ENCODE peak calls at places on chromosomes 16 and 17, in seven cellular contexts. I is upper lobe of right lung, W is gastrocnemius medialis, N is lung, X is fibroblast of lung, F is cardiac muscle cell, K is tibial nerve. G is an unnamed sample.
A peak's percentile ranks its signal among the peaks of the same experiment; 100 is the strongest.

GRCh38 chr17:72735602-72736001 is 356.9 kb downstream of the SLC39A11 start:
- DNase-seq in X (no peak), F (no peak), I (no peak), N (no peak), K (no peak), W (no peak), G (no peak)

GRCh38 chr16:55021595-55022475 is 91.2 kb downstream of the IRX5 start:
- DNase-seq in F (peak; percentile 65), I (no peak), N (no peak), W (no peak), K (no peak), X (no peak), G (peak; percentile 28)

GRCh38 chr17:75010683-75011406 is 1.6 kb upstream of the MRPL58 start:
- DNase-seq in I (no peak), F (peak; percentile 38), W (peak; percentile 44), X (no peak), N (no peak), K (no peak), G (peak; percentile 27)

GRCh38 chr17:18362509-18363020 is 785 bp downstream of the SHMT1 start:
- DNase-seq in X (peak; percentile 41), W (peak; percentile 72), K (peak; percentile 79), N (peak; percentile 79), I (peak; percentile 86), F (peak; percentile 57), G (peak; percentile 76)

GRCh38 chr17:81127526-81128177 is 37.7 kb upstream of the PVALEF start:
- DNase-seq in W (no peak), F (no peak), N (no peak), I (no peak), X (no peak), K (no peak), G (no peak)

GRCh38 chr16:68356249-68356918 is 45.6 kb downstream of the PRMT7 start:
- DNase-seq in K (no peak), X (no peak), I (no peak), N (no peak), F (no peak), W (no peak), G (no peak)

GRCh38 chr17:2057130-2057713 is 2.3 kb downstream of the HIC1 start:
- DNase-seq in K (no peak), I (no peak), N (no peak), F (peak; percentile 58), W (no peak), X (peak; percentile 35), G (no peak)

GRCh38 chr16:3401719-3402397 is 843 bp downstream of the ZNF174 start:
- DNase-seq in N (no peak), F (peak; percentile 17), I (no peak), X (peak; percentile 6), W (no peak), K (no peak), G (no peak)

GRCh38 chr17:28327031-28327607 is 8.1 kb downstream of the TMEM97 start:
- DNase-seq in N (no peak), W (no peak), I (no peak), X (no peak), F (no peak), K (no peak), G (no peak)

GRCh38 chr16:23141033-23141432 is 8.2 kb downstream of the USP31 start:
- DNase-seq in I (no peak), N (no peak), W (no peak), K (no peak), X (no peak), F (no peak), G (no peak)
- H3K27ac ChIP-seq in I (no peak overlapping the region), N (no peak overlapping the region), W (no peak overlapping the region), K (no peak overlapping the region), X (no peak overlapping the region), F (peak overlapping the region; percentile 59), G (no peak overlapping the region)

GRCh38 chr17:57284984-57285646 is 28.8 kb downstream of the MSI2 start:
- DNase-seq in I (no peak), K (no peak), W (no peak), F (no peak), X (no peak), N (no peak), G (no peak)
- H3K4me1 ChIP-seq in I (no peaks in the 10 kb centered on the region), K (no peaks in the 10 kb centered on the region), W (peaks cover 88% of the 10 kb centered on the region), F (peaks cover 37% of the 10 kb centered on the region), X (no peaks in the 10 kb centered on the region), N (no peaks in the 10 kb centered on the region), G (no peaks in the 10 kb centered on the region)

GRCh38 chr17:7323731-7324437 is 5.3 kb downstream of the NEURL4 start:
- DNase-seq in X (peak; percentile 30), F (peak; percentile 40), W (peak; percentile 42), N (no peak), K (peak; percentile 41), I (peak; percentile 77), G (no peak)

GRCh38 chr17:7322520-7323194 is 6.5 kb downstream of the NEURL4 start:
- DNase-seq in K (no peak), N (no peak), I (no peak), F (no peak), W (no peak), X (no peak), G (no peak)

GRCh38 chr17:7325031-7325528 is 4.1 kb downstream of the NEURL4 start:
- DNase-seq in F (no peak), K (no peak), N (no peak), W (no peak), X (no peak), I (no peak), G (no peak)

GRCh38 chr17:7326186-7326585 is 2.9 kb downstream of the NEURL4 start:
- DNase-seq in I (no peak), N (no peak), K (no peak), F (no peak), X (no peak), W (no peak), G (no peak)

GRCh38 chr17:7324438-7324779 is 4.7 kb downstream of the NEURL4 start:
- DNase-seq in I (no peak), F (no peak), N (no peak), X (no peak), K (no peak), W (no peak), G (no peak)
- H3K36me3 ChIP-seq in I (peaks cover 48% of the 10 kb centered on the region), F (peaks cover 35% of the 10 kb centered on the region), N (peaks cover 54% of the 10 kb centered on the region), X (peaks cover 27% of the 10 kb centered on the region), K (peaks cover 23% of the 10 kb centered on the region), W (peaks cover 64% of the 10 kb centered on the region), G (peaks cover 40% of the 10 kb centered on the region)

DNA sequence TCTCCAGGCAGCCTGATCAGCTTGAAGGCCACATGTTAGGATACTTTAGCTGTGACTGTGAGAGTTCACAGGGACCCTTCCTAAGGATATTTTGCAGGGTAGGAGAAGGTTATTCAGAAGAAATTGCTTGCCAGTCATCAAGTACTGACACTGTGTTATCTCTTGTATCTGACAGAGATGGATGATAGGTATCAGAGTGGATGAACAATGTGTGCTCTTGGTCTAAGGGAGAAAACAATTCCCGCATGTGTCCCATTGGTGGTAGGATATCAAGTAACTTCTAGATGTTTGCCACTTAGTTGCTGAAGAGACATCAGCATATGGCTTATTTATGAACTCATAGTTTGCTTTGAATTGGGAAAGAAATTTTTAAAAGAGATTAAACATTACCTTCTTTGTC is 219.3 kb downstream of the SPECC1 start:
- DNase-seq in K (no peak), F (no peak), I (no peak), X (no peak), N (no peak), W (no peak), G (no peak)
- H3K27ac ChIP-seq in K (no peak overlapping the region), F (no peak overlapping the region), I (no peak overlapping the region), X (no peak overlapping the region), N (no peak overlapping the region), W (no peak overlapping the region), G (no peak overlapping the region)

DNA sequence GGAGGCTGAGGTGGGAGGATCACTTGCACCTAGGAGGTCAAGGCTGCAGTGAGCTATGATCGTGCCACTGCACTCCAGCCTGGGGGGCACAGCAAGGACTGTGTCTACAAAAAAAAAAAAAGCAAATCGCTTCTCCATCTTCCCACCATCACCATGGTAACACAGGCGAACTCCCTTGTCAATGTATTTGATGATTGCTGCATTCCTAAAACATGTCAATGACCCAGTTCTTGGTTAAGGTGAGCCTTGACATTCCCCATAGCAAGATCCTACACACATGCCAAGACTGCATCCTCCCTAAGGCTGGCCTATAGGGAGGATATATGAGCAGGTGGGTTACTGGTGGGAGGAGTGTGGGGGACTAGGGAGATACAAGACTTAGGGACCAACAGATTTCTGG is 12.2 kb downstream of the CNTNAP1 start:
- DNase-seq in N (no peak), I (no peak), X (no peak), F (no peak), W (no peak), K (no peak), G (no peak)
- H3K4me1 ChIP-seq in N (no peaks in the 10 kb centered on the region), I (no peaks in the 10 kb centered on the region), X (peaks cover 5% of the 10 kb centered on the region), F (no peaks in the 10 kb centered on the region), W (no peaks in the 10 kb centered on the region), K (no peaks in the 10 kb centered on the region), G (peaks cover 4% of the 10 kb centered on the region)

GRCh38 chr17:6248061-6248460 is 177.9 kb downstream of the WSCD1 start:
- DNase-seq in X (no peak), K (no peak), I (no peak), W (no peak), N (no peak), F (no peak), G (no peak)
- H3K36me3 ChIP-seq in X (no peaks in the 10 kb centered on the region), K (no peaks in the 10 kb centered on the region), I (no peaks in the 10 kb centered on the region), W (no peaks in the 10 kb centered on the region), N (no peaks in the 10 kb centered on the region), F (no peaks in the 10 kb centered on the region), G (no peaks in the 10 kb centered on the region)

GRCh38 chr17:56674401-56674925 is 81.0 kb downstream of the NOG start:
- DNase-seq in W (no peak), F (no peak), X (no peak), I (no peak), N (no peak), K (no peak), G (no peak)

GRCh38 chr17:56675876-56676660 is 82.6 kb downstream of the NOG start:
- DNase-seq in W (no peak), K (no peak), X (no peak), N (no peak), F (no peak), I (no peak), G (no peak)

GRCh38 chr17:56667925-56668324 is 74.4 kb downstream of the NOG start:
- DNase-seq in I (no peak), K (no peak), N (no peak), W (no peak), F (no peak), X (no peak), G (no peak)

GRCh38 chr17:56676807-56677206 is 83.3 kb downstream of the NOG start:
- DNase-seq in X (no peak), I (no peak), K (no peak), W (no peak), F (no peak), N (no peak), G (no peak)

GRCh38 chr17:56672195-56672594 is 78.7 kb downstream of the NOG start:
- DNase-seq in N (no peak), F (no peak), K (no peak), X (no peak), I (no peak), W (no peak), G (no peak)
- H3K27ac ChIP-seq in N (no peak overlapping the region), F (no peak overlapping the region), K (no peak overlapping the region), X (no peak overlapping the region), I (no peak overlapping the region), W (no peak overlapping the region), G (no peak overlapping the region)

DNA sequence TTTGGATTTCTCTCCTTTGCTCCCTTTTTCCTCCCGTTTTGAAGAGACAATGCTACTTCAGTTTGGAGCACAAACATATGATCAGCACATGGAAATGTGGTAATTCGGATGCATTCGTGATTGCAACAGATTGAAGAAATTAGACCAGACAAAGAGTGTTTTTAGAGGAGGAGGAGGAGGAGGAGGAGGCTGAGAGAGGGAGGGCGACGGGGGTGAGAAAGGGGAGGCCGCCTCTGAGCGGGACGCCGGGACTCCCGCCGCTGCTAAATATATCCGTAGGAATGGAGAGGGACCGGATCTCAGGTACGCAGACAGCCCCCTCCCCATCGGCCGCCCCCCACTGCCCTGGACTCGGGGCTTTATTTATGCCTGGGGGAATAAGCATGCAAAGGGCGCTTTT is 179.3 kb downstream of the SEC14L1 start:
- DNase-seq in X (peak; percentile 85), K (peak; percentile 56), N (no peak), F (peak; percentile 89), I (peak; percentile 69), W (peak; percentile 41), G (peak; percentile 80)
- H3K4me1 ChIP-seq in X (peaks cover 36% of the 10 kb centered on the region), K (no peaks in the 10 kb centered on the region), N (peaks cover 32% of the 10 kb centered on the region), F (peaks cover 35% of the 10 kb centered on the region), I (peaks cover 73% of the 10 kb centered on the region), W (peaks cover 72% of the 10 kb centered on the region), G (peaks cover 20% of the 10 kb centered on the region)